ENCODE peak calls at places on chromosomes 6 and 20, in four cellular contexts. W is HepG2, P is GM12878, G is H1. U is an unnamed sample.

GRCh38 chr20:50415516-50416268 is 94.5 kb upstream of the PTPN1 start:
- DNase-seq in W (peak; percentile 86), P (no peak), G (peak; percentile 59), U (no peak)

GRCh38 chr6:74070091-74070490 is 374.1 kb downstream of the CD109 start:
- DNase-seq in P (no peak), W (no peak), G (no peak), U (no peak)

GRCh38 chr6:159102373-159103160 is 57.8 kb upstream of the TAGAP start:
- DNase-seq in G (peak; percentile 14), W (no peak), P (no peak), U (no peak)

GRCh38 chr20:59402697-59403096 is 102.3 kb downstream of the EDN3 start:
- DNase-seq in P (no peak), G (no peak), W (no peak), U (no peak)

GRCh38 chr6:579339-579738 is 77.6 kb downstream of the HUS1B start:
- DNase-seq in W (peak; percentile 25), G (no peak), P (no peak), U (peak; percentile 37)

GRCh38 chr20:17589161-17589834 is 19.4 kb downstream of the DSTN start:
- DNase-seq in P (no peak), G (no peak), W (no peak), U (no peak)

GRCh38 chr6:9404351-9405146 is 969.2 kb upstream of the SLC35B3 start:
- DNase-seq in P (no peak), W (no peak), G (no peak), U (no peak)

GRCh38 chr6:46792635-46793034 is 554 bp upstream of the MEP1A start:
- DNase-seq in W (no peak), P (no peak), G (no peak), U (no peak)

GRCh38 chr6:43746613-43747101 is 23.4 kb upstream of the VEGFA start:
- DNase-seq in G (peak; percentile 42), P (no peak), W (no peak), U (no peak)

GRCh38 chr20:50918403-50918802 is 12.8 kb downstream of the ADNP start:
- DNase-seq in G (no peak), W (no peak), P (no peak), U (no peak)

GRCh38 chr6:83114164-83114563 is 46.7 kb downstream of the DOP1A start:
- DNase-seq in G (no peak), W (no peak), P (no peak), U (no peak)

GRCh38 chr20:35339007-35339406 is 46.8 kb upstream of the FAM83C start:
- DNase-seq in G (no peak), W (no peak), P (no peak), U (no peak)

GRCh38 chr6:111555041-111555440 is 50.6 kb downstream of the TRAF3IP2 start:
- DNase-seq in W (no peak), G (no peak), P (no peak), U (no peak)

GRCh38 chr6:149233056-149233715 is 84.3 kb upstream of the TAB2 start:
- DNase-seq in W (peak; percentile 63), G (no peak), P (no peak), U (peak; percentile 40)

GRCh38 chr6:35140991-35141720 is at the start of gene TCP11:
- DNase-seq in W (no peak), G (peak; percentile 62), P (no peak), U (peak; percentile 15)

GRCh38 chr20:37543828-37544227 is 16.2 kb upstream of the BLCAP start:
- DNase-seq in P (no peak), W (peak; percentile 70), G (no peak), U (no peak)

GRCh38 chr20:38134427-38135281 is 30.4 kb downstream of the TGM2 start:
- DNase-seq in W (peak; percentile 91), P (no peak), G (no peak), U (peak; percentile 59)

GRCh38 chr6:33199687-33200233 is 705 bp downstream of the RXRB start:
- DNase-seq in W (peak; percentile 88), P (no peak), G (no peak), U (peak; percentile 98)

GRCh38 chr6:136717297-136717990 is 74.8 kb downstream of the MAP3K5 start:
- DNase-seq in G (no peak), P (peak; percentile 47), W (no peak), U (no peak)

GRCh38 chr6:158026054-158026900 is 44.6 kb downstream of the SYNJ2 start:
- DNase-seq in G (peak; percentile 80), W (peak; percentile 83), P (no peak), U (peak; percentile 84)
- TF ChIP-seq HDAC6 in G (no peak), W (no peak), P (no peak), U (no peak)

DNA sequence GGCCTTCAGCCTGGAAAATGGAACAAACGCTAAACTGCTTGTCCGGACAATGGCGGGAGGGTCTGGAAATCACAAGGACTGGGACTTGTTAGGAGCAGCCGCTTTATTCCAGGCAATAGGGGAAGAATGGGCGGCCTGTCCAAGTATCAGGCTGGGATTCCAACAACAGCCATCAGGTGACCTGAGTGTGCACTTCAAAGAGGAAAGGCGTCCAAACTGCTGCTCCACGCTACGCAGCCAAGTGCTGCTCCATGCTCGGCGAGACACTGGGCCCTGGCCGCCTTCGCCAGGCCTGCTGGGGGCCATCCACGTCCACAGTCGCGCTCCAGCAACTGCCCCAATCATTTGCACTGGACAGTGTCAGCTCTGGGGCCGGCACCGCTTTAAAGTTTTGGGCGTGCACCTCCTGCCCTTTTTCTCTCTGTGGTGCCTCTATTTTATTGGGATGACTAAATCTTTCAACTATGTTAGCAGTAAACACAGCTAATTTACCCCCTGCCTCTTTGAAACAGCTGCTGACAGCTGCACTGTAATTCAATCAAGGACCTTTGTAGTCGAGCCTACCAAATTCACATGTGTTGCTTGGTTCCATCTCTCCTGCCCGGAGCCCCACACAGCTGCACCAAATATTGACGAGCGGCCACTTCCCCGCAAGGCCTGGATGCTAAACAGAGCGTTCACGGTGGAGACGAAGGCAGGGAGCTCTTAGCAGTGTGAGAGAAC is 98.3 kb downstream of the BMP7 start:
- DNase-seq in G (no peak), P (no peak), W (no peak), U (no peak)
- TF ChIP-seq HDAC6 in G (no peak), P (no peak), W (no peak), U (no peak)

GRCh38 chr20:44615876-44616603 is 33.7 kb downstream of the PKIG start:
- DNase-seq in P (no peak), W (no peak), G (no peak), U (no peak)

GRCh38 chr20:44615169-44615791 is 32.9 kb downstream of the PKIG start:
- DNase-seq in P (no peak), W (no peak), G (no peak), U (no peak)

GRCh38 chr20:44616604-44616964 is 34.2 kb downstream of the PKIG start:
- DNase-seq in P (no peak), W (no peak), G (peak; percentile 59), U (peak; percentile 88)

GRCh38 chr20:44613575-44613974 is 31.2 kb downstream of the PKIG start:
- DNase-seq in G (no peak), W (no peak), P (no peak), U (no peak)

GRCh38 chr20:44614525-44614924 is 32.1 kb downstream of the PKIG start:
- DNase-seq in W (no peak), G (no peak), P (no peak), U (no peak)
- TF ChIP-seq HDAC6 in W (no peak), G (no peak), P (no peak), U (no peak)

DNA sequence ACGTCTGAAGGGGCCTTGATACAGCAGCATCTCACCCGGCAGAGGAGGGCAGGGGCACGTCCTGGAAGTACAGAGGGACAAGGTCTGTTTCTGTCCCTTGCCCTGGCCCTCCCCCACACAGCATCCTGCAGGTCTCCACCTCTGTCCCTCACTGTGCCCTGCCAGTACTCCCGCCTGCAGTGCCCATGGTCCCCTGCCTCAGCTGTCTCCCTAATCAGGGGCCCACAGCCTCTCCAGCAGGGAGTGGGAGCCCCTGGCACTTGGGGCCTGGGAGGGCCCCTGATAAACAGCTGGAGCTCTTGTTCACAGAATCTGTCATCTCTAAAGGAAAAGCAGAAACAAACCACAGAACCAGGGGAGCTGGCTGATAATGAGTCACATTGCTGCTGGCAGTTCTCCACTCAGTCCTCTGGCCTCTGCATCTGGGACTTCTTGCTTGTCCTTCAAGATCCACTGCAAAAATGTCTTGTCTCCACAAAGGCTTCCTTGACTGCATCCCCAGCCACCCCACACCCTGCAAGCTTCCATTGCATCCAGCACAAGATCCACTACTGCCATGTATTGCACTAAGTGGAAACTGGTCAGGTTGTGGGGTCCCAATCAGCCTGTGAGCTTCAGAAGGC is 33.2 kb upstream of the TAF8 start:
- DNase-seq in P (no peak), W (no peak), G (no peak), U (peak; percentile 98)
- TF ChIP-seq HDAC6 in P (no peak), W (no peak), G (no peak), U (no peak)

DNA sequence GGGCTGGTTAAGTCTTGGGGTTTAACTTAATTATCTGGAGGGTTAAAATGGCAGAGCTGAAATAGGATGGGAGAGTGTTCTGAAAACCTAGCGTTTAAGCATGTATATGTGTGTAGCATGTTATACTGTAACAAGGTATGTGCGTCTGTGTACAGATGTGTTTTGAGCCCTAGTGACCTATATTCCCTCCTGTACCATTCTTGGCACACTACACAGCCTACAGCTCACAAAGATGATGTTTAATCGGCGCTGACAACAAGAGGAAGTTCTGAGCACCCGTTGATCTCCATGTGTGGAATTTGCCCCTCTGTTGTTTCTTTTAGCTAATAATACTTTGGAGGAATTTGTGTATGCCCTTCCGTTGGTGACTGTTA is 1.4 kb downstream of the CARMIL1 start:
- DNase-seq in W (peak; percentile 45), P (no peak), G (no peak), U (no peak)
- TF ChIP-seq HDAC6 in W (no peak), P (no peak), G (no peak), U (no peak)

DNA sequence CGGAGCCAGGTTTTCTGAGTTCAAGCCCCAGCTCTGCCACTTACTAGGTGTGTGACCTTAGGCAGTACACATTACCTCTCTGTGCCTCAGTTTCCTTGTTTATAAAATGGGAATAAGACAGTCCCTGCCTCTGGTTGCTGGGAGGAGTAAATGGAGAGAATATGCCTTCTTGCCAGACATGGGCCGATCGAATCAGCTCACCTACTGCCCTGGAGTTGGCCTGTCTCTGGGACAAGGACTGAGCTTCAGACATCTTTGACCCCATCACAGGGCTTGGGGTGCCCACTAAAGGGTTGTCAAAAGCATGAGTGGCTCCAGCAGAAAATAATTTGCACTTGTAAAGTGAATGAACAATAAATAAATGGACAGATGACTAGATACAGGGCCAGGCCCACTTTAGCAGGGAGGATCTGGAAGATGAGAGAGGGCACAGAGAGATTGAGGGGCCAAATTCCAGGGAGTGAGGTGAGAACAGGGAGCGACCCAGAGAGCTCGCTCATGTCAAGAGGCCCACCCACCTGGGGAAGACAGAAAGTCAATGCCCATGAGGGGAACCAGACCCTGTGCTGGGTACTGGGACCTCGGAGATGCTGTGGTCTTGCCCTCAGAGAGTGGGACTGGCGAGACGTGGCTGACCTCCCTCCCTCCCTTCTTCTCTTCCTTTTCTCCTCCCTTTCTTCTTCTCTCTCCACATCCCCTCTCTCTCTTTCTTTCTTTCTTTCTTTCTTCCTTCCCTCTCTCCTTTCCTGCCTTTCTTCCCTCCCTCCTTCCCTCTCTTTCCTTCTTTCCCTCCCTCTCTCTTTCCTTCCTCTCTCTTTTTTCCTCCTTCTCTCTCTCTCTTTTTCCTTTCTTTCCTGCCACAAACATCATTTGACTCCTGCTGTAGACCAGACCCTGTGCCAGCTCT is 3.9 kb upstream of the BPIFA2 start:
- DNase-seq in W (no peak), G (peak; percentile 20), P (no peak), U (no peak)
- TF ChIP-seq HDAC6 in W (no peak), G (no peak), P (no peak), U (no peak)